ENCODE peak calls at places on chromosomes 16 and 17, in five cellular contexts. A, N, P, T and Q are unnamed samples.

GRCh38 chr16:35733278-35733965 is 2274.0 kb downstream of the TP53TG3F start:
- DNase-seq in A (no peak), N (no peak), P (no peak), T (no peak), Q (no peak)

GRCh38 chr17:55394357-55395021 is 27.1 kb downstream of the MMD start:
- DNase-seq in A (no peak), N (no peak), P (no peak), T (no peak), Q (no peak)

GRCh38 chr17:21376835-21377690 is 906 bp downstream of the KCNJ12 start:
- DNase-seq in A (no peak), N (no peak), P (peak), T (no peak), Q (peak)

GRCh38 chr17:66724581-66725341 is 110.2 kb upstream of the CACNG5 start:
- DNase-seq in A (no peak), N (peak), P (no peak), T (no peak), Q (no peak)

GRCh38 chr16:50634947-50635346 is 46.2 kb downstream of the SNX20 start:
- DNase-seq in A (no peak), N (no peak), P (no peak), T (no peak), Q (no peak)

GRCh38 chr16:1491327-1491726 is 1.8 kb upstream of the TELO2 start:
- DNase-seq in A (no peak), N (no peak), P (no peak), T (no peak), Q (no peak)

GRCh38 chr16:60230666-60231065 is 1496.5 kb upstream of the GOT2 start:
- DNase-seq in A (no peak), N (no peak), P (no peak), T (no peak), Q (no peak)

GRCh38 chr16:6957676-6958075 is 375.0 kb upstream of the RBFOX1 start:
- DNase-seq in A (no peak), N (no peak), P (no peak), T (peak), Q (no peak)

GRCh38 chr17:75753514-75754377 is 11.2 kb downstream of the GALK1 start:
- DNase-seq in A (peak), N (peak), P (peak), T (peak), Q (peak)

GRCh38 chr16:14641877-14642276 is 9.1 kb downstream of the BFAR start:
- DNase-seq in A (no peak), N (no peak), P (peak), T (no peak), Q (no peak)

GRCh38 chr16:8928467-8928957 is 35.2 kb downstream of the USP7 start:
- DNase-seq in A (no peak), N (no peak), P (no peak), T (no peak), Q (no peak)

GRCh38 chr17:82003411-82004381 is 19.0 kb downstream of the CENPX start:
- DNase-seq in A (peak), N (peak), P (no peak), T (no peak), Q (peak)

GRCh38 chr16:56192644-56192960 is 1.3 kb downstream of the GNAO1 start:
- DNase-seq in A (no peak), N (no peak), P (no peak), T (no peak), Q (no peak)

GRCh38 chr16:61654962-61655361 is 381.3 kb downstream of the CDH8 start:
- DNase-seq in A (no peak), N (no peak), P (no peak), T (no peak), Q (no peak)

GRCh38 chr17:55330344-55330933 is 65.7 kb downstream of the HLF start:
- DNase-seq in A (no peak), N (no peak), P (no peak), T (no peak), Q (no peak)

GRCh38 chr17:8803531-8804416 is 4.6 kb upstream of the MFSD6L start:
- DNase-seq in A (no peak), N (no peak), P (no peak), T (no peak), Q (peak)

GRCh38 chr17:7081341-7082062 is 1.5 kb upstream of the CLEC10A start:
- DNase-seq in A (peak), N (no peak), P (no peak), T (no peak), Q (no peak)

GRCh38 chr17:7079581-7080444 is at the start of gene CLEC10A:
- DNase-seq in A (peak), N (no peak), P (peak), T (no peak), Q (no peak)

GRCh38 chr17:7080445-7081041 is 492 bp upstream of the CLEC10A start:
- DNase-seq in A (peak), N (no peak), P (no peak), T (no peak), Q (no peak)

GRCh38 chr17:7083592-7083991 is 3.5 kb upstream of the CLEC10A start:
- DNase-seq in A (peak), N (no peak), P (no peak), T (no peak), Q (no peak)

DNA sequence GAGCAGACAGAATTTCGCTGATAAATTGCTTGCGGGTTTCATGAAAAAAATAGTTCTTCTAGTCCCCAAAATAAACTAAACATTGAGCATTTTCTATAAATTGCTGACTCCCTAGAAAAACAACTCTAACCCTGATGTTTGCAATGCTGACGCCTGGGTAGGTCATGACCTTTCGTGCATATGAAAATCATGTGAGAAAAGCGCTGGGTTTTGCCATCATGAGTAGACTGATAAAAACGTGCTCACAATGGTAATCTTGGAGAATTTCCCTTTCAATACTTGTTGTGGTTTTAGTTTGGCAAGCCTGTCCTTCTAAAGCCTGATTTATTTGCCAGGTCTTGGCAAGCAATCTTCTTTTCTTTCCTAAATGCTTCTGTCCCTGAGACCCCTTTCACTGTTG is 4.0 kb upstream of the CLEC10A start:
- DNase-seq in A (peak), N (no peak), P (no peak), T (no peak), Q (no peak)
- TF ChIP-seq CTCF in A (no peak), N (no peak), P (no peak), T (no peak), Q (no peak)

GRCh38 chr17:45894022-45894784 is at the start of gene MAPT:
- DNase-seq in A (peak), N (peak), P (peak), T (peak), Q (peak)
- TF ChIP-seq CTCF in A (peak), N (peak), P (peak), T (peak), Q (peak)

DNA sequence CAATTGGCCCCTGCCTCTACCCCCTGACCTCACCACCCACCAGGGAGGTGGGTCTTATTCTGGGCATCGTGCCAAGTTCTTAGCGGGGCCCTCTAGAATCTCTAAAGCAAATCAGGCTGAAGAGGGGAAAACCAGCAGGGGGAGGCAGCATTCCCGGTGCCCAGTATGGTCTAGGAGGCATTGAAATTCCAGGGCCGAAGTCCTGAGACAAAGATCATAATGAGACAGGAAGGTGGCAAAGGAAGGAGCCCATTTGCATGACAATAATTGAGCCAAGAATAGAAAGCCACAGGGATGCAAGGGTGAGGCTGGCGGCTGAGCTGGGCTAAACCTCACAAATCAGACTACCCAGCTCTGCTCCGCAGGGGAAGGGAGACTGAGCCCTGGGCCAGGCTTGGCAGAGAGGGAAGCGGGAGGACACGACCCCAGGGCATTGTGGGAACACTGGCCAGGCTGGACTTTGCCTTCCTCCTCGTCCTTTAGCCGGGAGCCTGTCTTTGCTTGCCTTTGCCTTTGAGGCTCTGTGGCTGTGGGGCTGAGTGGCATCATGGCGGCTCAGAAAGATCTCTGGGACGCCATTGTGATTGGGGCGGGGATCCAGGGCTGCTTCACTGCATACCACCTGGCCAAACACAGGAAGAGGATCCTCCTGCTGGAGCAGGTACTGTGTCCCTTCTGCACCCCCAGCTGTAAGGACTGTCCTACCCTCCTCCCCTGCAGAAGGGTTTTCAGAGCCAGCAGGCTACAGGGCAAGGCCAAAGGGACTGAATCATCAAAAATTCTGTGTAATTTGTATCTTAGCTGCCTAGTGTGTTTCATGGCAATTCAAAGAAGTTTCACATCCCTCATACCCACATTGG is at the start of gene PIPOX:
- DNase-seq in A (no peak), N (no peak), P (no peak), T (peak), Q (no peak)
- TF ChIP-seq CTCF in A (no peak), N (no peak), P (peak), T (peak), Q (no peak)

DNA sequence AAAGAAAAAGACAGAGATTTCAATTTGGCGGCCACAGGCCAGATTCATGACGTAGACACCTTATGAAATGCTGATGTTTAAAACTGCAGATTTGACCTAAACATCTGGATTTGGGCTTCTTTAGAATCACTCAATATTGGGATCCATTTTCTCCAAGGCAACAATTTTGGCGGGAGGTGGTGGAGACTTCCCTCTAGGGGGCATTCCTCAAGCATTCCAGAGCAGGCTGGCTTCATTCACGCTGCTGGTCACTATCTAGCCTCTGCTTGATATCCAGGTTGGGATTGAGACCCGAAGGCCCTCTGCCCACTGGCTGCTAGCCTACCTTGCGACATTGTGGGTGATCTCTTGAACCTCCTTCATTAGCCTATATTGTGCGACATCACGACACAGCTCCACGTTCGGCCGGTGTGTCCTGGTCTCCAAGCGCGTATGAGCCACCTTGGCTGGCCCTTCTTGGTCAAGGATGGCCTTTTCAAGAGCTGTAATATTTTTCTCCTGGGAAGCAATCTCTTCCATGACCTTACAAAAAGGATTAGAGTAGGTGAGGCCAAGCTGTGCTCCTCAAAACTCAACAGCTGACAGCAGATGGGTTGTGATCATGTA is 24.5 kb downstream of the FBXO39 start:
- DNase-seq in A (no peak), N (no peak), P (no peak), T (peak), Q (no peak)
- TF ChIP-seq CTCF in A (no peak), N (no peak), P (peak), T (peak), Q (peak)

GRCh38 chr16:86243123-86243473 is 267.2 kb upstream of the FOXF1 start:
- DNase-seq in A (no peak), N (no peak), P (no peak), T (no peak), Q (no peak)
- TF ChIP-seq CTCF in A (no peak), N (no peak), P (no peak), T (no peak), Q (no peak)

DNA sequence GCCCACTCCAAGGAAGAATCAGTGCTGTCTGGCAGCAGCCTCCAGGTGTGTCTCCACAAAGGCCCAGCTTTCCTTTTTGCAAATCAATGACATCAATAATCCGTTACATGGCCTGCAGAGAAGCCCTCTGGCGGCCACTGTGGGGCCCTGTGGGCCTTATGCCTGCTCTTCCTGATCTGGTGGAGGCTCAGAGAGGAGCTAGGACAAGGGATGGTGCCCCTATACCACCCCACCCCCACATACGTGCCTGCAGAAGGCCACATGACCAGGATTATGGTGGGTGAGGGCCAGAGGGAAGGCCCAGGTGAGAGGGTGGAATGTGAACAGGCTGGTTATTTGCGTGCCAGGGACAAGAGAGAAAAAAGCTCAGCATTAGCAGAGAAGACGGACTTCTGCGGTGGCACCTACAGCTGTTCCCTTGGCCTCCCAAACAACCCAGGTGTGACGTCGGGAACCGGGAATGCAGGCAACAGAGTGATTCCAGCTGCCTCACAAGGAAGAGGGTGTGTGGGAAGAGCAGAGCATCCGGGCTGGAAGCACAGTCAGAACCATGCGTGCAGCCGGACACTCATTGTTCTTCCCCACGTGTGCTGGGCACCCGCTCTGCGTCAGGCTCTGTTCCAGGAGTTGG is 22.5 kb downstream of the EIF4A3 start:
- DNase-seq in A (no peak), N (no peak), P (no peak), T (peak), Q (no peak)
- TF ChIP-seq CTCF in A (no peak), N (no peak), P (peak), T (peak), Q (peak)

DNA sequence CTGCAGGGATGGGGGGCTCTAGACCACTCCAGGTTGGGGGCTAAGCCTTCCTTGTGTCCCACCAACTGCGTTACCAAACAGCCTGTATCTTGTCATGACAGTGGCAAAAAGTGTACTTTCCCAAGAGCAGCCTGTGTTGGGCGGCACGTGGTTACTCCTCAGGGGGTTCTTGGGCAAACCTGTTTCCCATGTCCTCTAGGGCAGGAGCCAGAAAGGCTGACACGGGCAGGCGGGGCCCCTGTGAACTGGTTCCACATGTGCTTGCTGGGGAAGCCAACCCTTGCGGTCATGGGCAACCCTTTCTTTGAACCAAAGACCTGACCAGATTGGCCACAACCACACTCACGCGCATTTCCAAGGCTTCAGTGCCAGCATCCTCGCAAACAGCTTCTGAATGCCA is 228.5 kb downstream of the RBFOX3 start:
- DNase-seq in A (no peak), N (no peak), P (no peak), T (no peak), Q (no peak)
- TF ChIP-seq CTCF in A (no peak), N (no peak), P (no peak), T (no peak), Q (no peak)